ENCODE peak calls at places on chromosomes 11 and 22, in four cellular contexts. One of them, this sample, is unnamed.

GRCh38 chr11:112769170-112769569 is 192.1 kb upstream of the NCAM1 start:
- DNase-seq in activated naive CD4-positive, alpha-beta T cell treated with anti-CD3 and anti-CD28 coated beads, Interleukin-2, amount 50 U/mL, for 16 hours: no peak
- DNase-seq in CD8-positive, alpha-beta memory T cell: no peak
- DNase-seq in stromal cell of bone marrow: no peak
- DNase-seq in this sample: no peak

GRCh38 chr11:92765965-92766371 is 203.5 kb upstream of the MTNR1B start:
- DNase-seq in CD8-positive, alpha-beta memory T cell: no peak
- DNase-seq in activated naive CD4-positive, alpha-beta T cell treated with anti-CD3 and anti-CD28 coated beads, Interleukin-2, amount 50 U/mL, for 16 hours: no peak
- DNase-seq in stromal cell of bone marrow: peak
- DNase-seq in this sample: no peak

GRCh38 chr11:111344032-111344431 is 35.0 kb downstream of the POU2AF1 start:
- DNase-seq in CD8-positive, alpha-beta memory T cell: no peak
- DNase-seq in activated naive CD4-positive, alpha-beta T cell treated with anti-CD3 and anti-CD28 coated beads, Interleukin-2, amount 50 U/mL, for 16 hours: no peak
- DNase-seq in stromal cell of bone marrow: peak
- DNase-seq in this sample: no peak

GRCh38 chr11:58192229-58192628 is 3.4 kb downstream of the OR9Q2 start:
- DNase-seq in activated naive CD4-positive, alpha-beta T cell treated with anti-CD3 and anti-CD28 coated beads, Interleukin-2, amount 50 U/mL, for 16 hours: no peak
- DNase-seq in stromal cell of bone marrow: no peak
- DNase-seq in CD8-positive, alpha-beta memory T cell: no peak
- DNase-seq in this sample: no peak

GRCh38 chr22:23230348-23231068 is 50.2 kb downstream of the BCR start:
- DNase-seq in activated naive CD4-positive, alpha-beta T cell treated with anti-CD3 and anti-CD28 coated beads, Interleukin-2, amount 50 U/mL, for 16 hours: no peak
- DNase-seq in stromal cell of bone marrow: no peak
- DNase-seq in CD8-positive, alpha-beta memory T cell: no peak
- DNase-seq in this sample: no peak

GRCh38 chr11:24289301-24289700 is 207.6 kb upstream of the LUZP2 start:
- DNase-seq in activated naive CD4-positive, alpha-beta T cell treated with anti-CD3 and anti-CD28 coated beads, Interleukin-2, amount 50 U/mL, for 16 hours: no peak
- DNase-seq in stromal cell of bone marrow: no peak
- DNase-seq in CD8-positive, alpha-beta memory T cell: no peak
- DNase-seq in this sample: no peak

GRCh38 chr11:113550179-113550578 is 75.0 kb upstream of the DRD2 start:
- DNase-seq in stromal cell of bone marrow: no peak
- DNase-seq in activated naive CD4-positive, alpha-beta T cell treated with anti-CD3 and anti-CD28 coated beads, Interleukin-2, amount 50 U/mL, for 16 hours: no peak
- DNase-seq in CD8-positive, alpha-beta memory T cell: no peak
- DNase-seq in this sample: no peak

GRCh38 chr11:35364101-35364780 is 55.1 kb downstream of the SLC1A2 start:
- DNase-seq in stromal cell of bone marrow: peak
- DNase-seq in CD8-positive, alpha-beta memory T cell: no peak
- DNase-seq in activated naive CD4-positive, alpha-beta T cell treated with anti-CD3 and anti-CD28 coated beads, Interleukin-2, amount 50 U/mL, for 16 hours: no peak
- DNase-seq in this sample: peak

GRCh38 chr22:32831571-32831970 is 30.1 kb downstream of the TIMP3 start:
- DNase-seq in CD8-positive, alpha-beta memory T cell: no peak
- DNase-seq in stromal cell of bone marrow: no peak
- DNase-seq in activated naive CD4-positive, alpha-beta T cell treated with anti-CD3 and anti-CD28 coated beads, Interleukin-2, amount 50 U/mL, for 16 hours: no peak
- DNase-seq in this sample: no peak

GRCh38 chr11:27876209-27876775 is 176.0 kb upstream of the BDNF start:
- DNase-seq in stromal cell of bone marrow: no peak
- DNase-seq in activated naive CD4-positive, alpha-beta T cell treated with anti-CD3 and anti-CD28 coated beads, Interleukin-2, amount 50 U/mL, for 16 hours: no peak
- DNase-seq in CD8-positive, alpha-beta memory T cell: no peak
- DNase-seq in this sample: no peak

GRCh38 chr11:7204778-7205177 is 46.9 kb upstream of the SYT9 start:
- DNase-seq in CD8-positive, alpha-beta memory T cell: no peak
- DNase-seq in activated naive CD4-positive, alpha-beta T cell treated with anti-CD3 and anti-CD28 coated beads, Interleukin-2, amount 50 U/mL, for 16 hours: no peak
- DNase-seq in stromal cell of bone marrow: peak
- DNase-seq in this sample: peak

GRCh38 chr22:45201678-45202332 is 38.1 kb downstream of the NUP50 start:
- DNase-seq in stromal cell of bone marrow: no peak
- DNase-seq in activated naive CD4-positive, alpha-beta T cell treated with anti-CD3 and anti-CD28 coated beads, Interleukin-2, amount 50 U/mL, for 16 hours: no peak
- DNase-seq in CD8-positive, alpha-beta memory T cell: no peak
- DNase-seq in this sample: peak

GRCh38 chr11:2833051-2833937 is 52.3 kb downstream of the CDKN1C start:
- DNase-seq in stromal cell of bone marrow: no peak
- DNase-seq in activated naive CD4-positive, alpha-beta T cell treated with anti-CD3 and anti-CD28 coated beads, Interleukin-2, amount 50 U/mL, for 16 hours: no peak
- DNase-seq in CD8-positive, alpha-beta memory T cell: no peak
- DNase-seq in this sample: no peak

GRCh38 chr11:47104337-47104950 is 72.2 kb downstream of the ARFGAP2 start:
- DNase-seq in activated naive CD4-positive, alpha-beta T cell treated with anti-CD3 and anti-CD28 coated beads, Interleukin-2, amount 50 U/mL, for 16 hours: no peak
- DNase-seq in CD8-positive, alpha-beta memory T cell: no peak
- DNase-seq in stromal cell of bone marrow: no peak
- DNase-seq in this sample: peak

GRCh38 chr22:30159561-30160353 is 79.5 kb downstream of the HORMAD2 start:
- DNase-seq in CD8-positive, alpha-beta memory T cell: no peak
- DNase-seq in stromal cell of bone marrow: peak
- DNase-seq in activated naive CD4-positive, alpha-beta T cell treated with anti-CD3 and anti-CD28 coated beads, Interleukin-2, amount 50 U/mL, for 16 hours: no peak
- DNase-seq in this sample: peak

GRCh38 chr22:46803031-46803880 is 40.8 kb downstream of the TBC1D22A start:
- DNase-seq in stromal cell of bone marrow: no peak
- DNase-seq in CD8-positive, alpha-beta memory T cell: peak
- DNase-seq in activated naive CD4-positive, alpha-beta T cell treated with anti-CD3 and anti-CD28 coated beads, Interleukin-2, amount 50 U/mL, for 16 hours: peak
- DNase-seq in this sample: no peak

GRCh38 chr11:10497371-10498021 is 42.4 kb downstream of the AMPD3 start:
- DNase-seq in CD8-positive, alpha-beta memory T cell: no peak
- DNase-seq in stromal cell of bone marrow: no peak
- DNase-seq in activated naive CD4-positive, alpha-beta T cell treated with anti-CD3 and anti-CD28 coated beads, Interleukin-2, amount 50 U/mL, for 16 hours: no peak
- DNase-seq in this sample: no peak

GRCh38 chr11:7657306-7658025 is 15.8 kb downstream of the CYB5R2 start:
- DNase-seq in CD8-positive, alpha-beta memory T cell: no peak
- DNase-seq in stromal cell of bone marrow: peak
- DNase-seq in activated naive CD4-positive, alpha-beta T cell treated with anti-CD3 and anti-CD28 coated beads, Interleukin-2, amount 50 U/mL, for 16 hours: no peak
- DNase-seq in this sample: no peak

GRCh38 chr11:104609297-104609696 is 289.0 kb downstream of the CASP12 start:
- DNase-seq in activated naive CD4-positive, alpha-beta T cell treated with anti-CD3 and anti-CD28 coated beads, Interleukin-2, amount 50 U/mL, for 16 hours: peak
- DNase-seq in stromal cell of bone marrow: peak
- DNase-seq in CD8-positive, alpha-beta memory T cell: peak
- DNase-seq in this sample: peak

GRCh38 chr11:27571151-27571840 is 64.7 kb upstream of the LIN7C start:
- DNase-seq in stromal cell of bone marrow: no peak
- DNase-seq in activated naive CD4-positive, alpha-beta T cell treated with anti-CD3 and anti-CD28 coated beads, Interleukin-2, amount 50 U/mL, for 16 hours: no peak
- DNase-seq in CD8-positive, alpha-beta memory T cell: no peak
- DNase-seq in this sample: peak

GRCh38 chr22:38318792-38319773 is 1.9 kb upstream of the CSNK1E start:
- DNase-seq in CD8-positive, alpha-beta memory T cell: no peak
- DNase-seq in stromal cell of bone marrow: no peak
- DNase-seq in activated naive CD4-positive, alpha-beta T cell treated with anti-CD3 and anti-CD28 coated beads, Interleukin-2, amount 50 U/mL, for 16 hours: no peak
- DNase-seq in this sample: no peak

GRCh38 chr11:43518407-43519165 is 159.9 kb downstream of the TTC17 start:
- DNase-seq in activated naive CD4-positive, alpha-beta T cell treated with anti-CD3 and anti-CD28 coated beads, Interleukin-2, amount 50 U/mL, for 16 hours: no peak
- DNase-seq in stromal cell of bone marrow: peak
- DNase-seq in CD8-positive, alpha-beta memory T cell: no peak
- DNase-seq in this sample: no peak

This sample was measured in astrocyte of the cerebellum.